ENCODE peak calls at places on chromosomes 11 and 22, in ten cellular contexts. One of them, this sample, is unnamed. For H3K4me1, the result is how much of the 10 kb centered on the place peaks cover.

GRCh38 chr11:113163291-113164030 is 150.9 kb upstream of the TTC12 start:
- DNase-seq in heart left ventricle: peak
- DNase-seq in HCT116: no peak
- DNase-seq in upper lobe of right lung: no peak
- DNase-seq in gastrocnemius medialis: no peak
- DNase-seq in spleen: no peak
- DNase-seq in mammary epithelial cell: no peak
- DNase-seq in tibial nerve: peak
- DNase-seq in pancreas: no peak
- DNase-seq in left ventricle myocardium inferior: no peak
- DNase-seq in this sample: no peak

GRCh38 chr11:132126973-132127900 is 756.8 kb downstream of the NTM start:
- DNase-seq in spleen: no peak
- DNase-seq in mammary epithelial cell: peak
- DNase-seq in pancreas: peak
- DNase-seq in left ventricle myocardium inferior: peak
- DNase-seq in upper lobe of right lung: no peak
- DNase-seq in tibial nerve: peak
- DNase-seq in HCT116: no peak
- DNase-seq in gastrocnemius medialis: peak
- DNase-seq in heart left ventricle: peak
- DNase-seq in this sample: no peak

GRCh38 chr11:43327987-43328386 is 16.2 kb downstream of the API5 start:
- DNase-seq in HCT116: no peak
- DNase-seq in tibial nerve: no peak
- DNase-seq in left ventricle myocardium inferior: no peak
- DNase-seq in upper lobe of right lung: no peak
- DNase-seq in spleen: no peak
- DNase-seq in heart left ventricle: no peak
- DNase-seq in mammary epithelial cell: peak
- DNase-seq in pancreas: no peak
- DNase-seq in gastrocnemius medialis: no peak
- DNase-seq in this sample: no peak

GRCh38 chr11:118917488-118918127 is 8.1 kb downstream of the BCL9L start:
- DNase-seq in upper lobe of right lung: no peak
- DNase-seq in gastrocnemius medialis: peak
- DNase-seq in HCT116: no peak
- DNase-seq in heart left ventricle: no peak
- DNase-seq in left ventricle myocardium inferior: peak
- DNase-seq in spleen: peak
- DNase-seq in mammary epithelial cell: peak
- DNase-seq in pancreas: peak
- DNase-seq in tibial nerve: peak
- DNase-seq in this sample: peak

GRCh38 chr22:31272522-31273446 is 19.5 kb downstream of the PIK3IP1 start:
- DNase-seq in mammary epithelial cell: peak
- DNase-seq in spleen: no peak
- DNase-seq in HCT116: peak
- DNase-seq in left ventricle myocardium inferior: no peak
- DNase-seq in tibial nerve: peak
- DNase-seq in upper lobe of right lung: no peak
- DNase-seq in gastrocnemius medialis: peak
- DNase-seq in heart left ventricle: peak
- DNase-seq in pancreas: no peak
- DNase-seq in this sample: no peak

GRCh38 chr22:42268852-42269406 is 1.5 kb downstream of the TCF20 start:
- DNase-seq in HCT116: no peak
- DNase-seq in gastrocnemius medialis: no peak
- DNase-seq in mammary epithelial cell: no peak
- DNase-seq in upper lobe of right lung: no peak
- DNase-seq in spleen: no peak
- DNase-seq in left ventricle myocardium inferior: no peak
- DNase-seq in pancreas: no peak
- DNase-seq in tibial nerve: no peak
- DNase-seq in heart left ventricle: no peak
- DNase-seq in this sample: no peak

GRCh38 chr11:115920087-115920461 is 415.9 kb upstream of the CADM1 start:
- DNase-seq in heart left ventricle: no peak
- DNase-seq in spleen: no peak
- DNase-seq in left ventricle myocardium inferior: no peak
- DNase-seq in gastrocnemius medialis: no peak
- DNase-seq in tibial nerve: no peak
- DNase-seq in HCT116: no peak
- DNase-seq in mammary epithelial cell: peak
- DNase-seq in upper lobe of right lung: no peak
- DNase-seq in pancreas: no peak
- DNase-seq in this sample: no peak

GRCh38 chr22:44573451-44573850 is 75.4 kb upstream of the RTL6 start:
- DNase-seq in upper lobe of right lung: peak
- DNase-seq in left ventricle myocardium inferior: no peak
- DNase-seq in heart left ventricle: no peak
- DNase-seq in mammary epithelial cell: no peak
- DNase-seq in tibial nerve: no peak
- DNase-seq in pancreas: no peak
- DNase-seq in HCT116: no peak
- DNase-seq in spleen: no peak
- DNase-seq in gastrocnemius medialis: no peak
- DNase-seq in this sample: no peak

GRCh38 chr11:73147771-73148681 is 5.9 kb upstream of the FCHSD2 start:
- DNase-seq in spleen: peak
- DNase-seq in left ventricle myocardium inferior: peak
- DNase-seq in gastrocnemius medialis: peak
- DNase-seq in HCT116: no peak
- DNase-seq in mammary epithelial cell: no peak
- DNase-seq in tibial nerve: no peak
- DNase-seq in pancreas: peak
- DNase-seq in heart left ventricle: peak
- DNase-seq in upper lobe of right lung: no peak
- DNase-seq in this sample: no peak

GRCh38 chr11:108975641-108976071 is 310.8 kb downstream of the DDX10 start:
- DNase-seq in heart left ventricle: peak
- DNase-seq in gastrocnemius medialis: no peak
- DNase-seq in tibial nerve: no peak
- DNase-seq in upper lobe of right lung: no peak
- DNase-seq in spleen: no peak
- DNase-seq in pancreas: no peak
- DNase-seq in left ventricle myocardium inferior: peak
- DNase-seq in mammary epithelial cell: no peak
- DNase-seq in HCT116: no peak
- DNase-seq in this sample: no peak

GRCh38 chr11:113997473-113997872 is 22.6 kb downstream of the HTR3A start:
- DNase-seq in left ventricle myocardium inferior: no peak
- DNase-seq in upper lobe of right lung: no peak
- DNase-seq in tibial nerve: no peak
- DNase-seq in gastrocnemius medialis: no peak
- DNase-seq in mammary epithelial cell: no peak
- DNase-seq in heart left ventricle: no peak
- DNase-seq in pancreas: no peak
- DNase-seq in HCT116: no peak
- DNase-seq in spleen: peak
- DNase-seq in this sample: no peak

GRCh38 chr11:35214792-35215193 is 75.8 kb downstream of the CD44 start:
- DNase-seq in gastrocnemius medialis: no peak
- DNase-seq in left ventricle myocardium inferior: no peak
- DNase-seq in mammary epithelial cell: peak
- DNase-seq in tibial nerve: no peak
- DNase-seq in HCT116: peak
- DNase-seq in upper lobe of right lung: no peak
- DNase-seq in pancreas: no peak
- DNase-seq in heart left ventricle: no peak
- DNase-seq in spleen: no peak
- DNase-seq in this sample: no peak

GRCh38 chr11:35214181-35214770 is 75.3 kb downstream of the CD44 start:
- DNase-seq in pancreas: no peak
- DNase-seq in heart left ventricle: no peak
- DNase-seq in tibial nerve: no peak
- DNase-seq in gastrocnemius medialis: no peak
- DNase-seq in upper lobe of right lung: no peak
- DNase-seq in HCT116: no peak
- DNase-seq in left ventricle myocardium inferior: no peak
- DNase-seq in mammary epithelial cell: no peak
- DNase-seq in spleen: no peak
- DNase-seq in this sample: no peak

GRCh38 chr11:35218956-35219355 is 80.0 kb downstream of the CD44 start:
- DNase-seq in mammary epithelial cell: no peak
- DNase-seq in heart left ventricle: no peak
- DNase-seq in gastrocnemius medialis: no peak
- DNase-seq in tibial nerve: no peak
- DNase-seq in HCT116: no peak
- DNase-seq in upper lobe of right lung: no peak
- DNase-seq in left ventricle myocardium inferior: no peak
- DNase-seq in pancreas: no peak
- DNase-seq in spleen: no peak
- DNase-seq in this sample: no peak

GRCh38 chr11:35216962-35217667 is 78.1 kb downstream of the CD44 start:
- DNase-seq in left ventricle myocardium inferior: no peak
- DNase-seq in upper lobe of right lung: no peak
- DNase-seq in HCT116: no peak
- DNase-seq in tibial nerve: no peak
- DNase-seq in gastrocnemius medialis: no peak
- DNase-seq in mammary epithelial cell: peak
- DNase-seq in spleen: no peak
- DNase-seq in heart left ventricle: no peak
- DNase-seq in pancreas: peak
- DNase-seq in this sample: no peak

DNA sequence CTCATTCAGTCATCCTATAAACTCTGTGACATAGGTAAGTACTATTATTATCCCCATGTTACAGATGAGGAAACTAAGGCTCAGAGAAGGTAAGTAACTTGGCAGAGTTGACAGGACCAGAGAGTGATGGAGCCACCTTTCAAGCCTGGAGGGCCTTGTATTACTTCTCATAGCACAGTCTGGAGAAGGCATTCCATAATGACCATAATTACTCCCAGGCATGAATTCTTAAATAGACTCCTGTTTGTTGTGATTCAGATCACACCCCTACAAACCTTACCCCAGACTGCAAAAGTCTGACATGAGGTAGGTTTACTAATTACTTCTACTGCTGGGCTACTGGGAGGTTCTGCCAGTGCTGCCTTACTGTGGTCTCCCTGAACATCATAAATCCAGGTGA is 77.0 kb downstream of the CD44 start:
- DNase-seq in left ventricle myocardium inferior: no peak
- DNase-seq in spleen: no peak
- DNase-seq in upper lobe of right lung: no peak
- DNase-seq in HCT116: no peak
- DNase-seq in tibial nerve: no peak
- DNase-seq in heart left ventricle: no peak
- DNase-seq in pancreas: no peak
- DNase-seq in gastrocnemius medialis: no peak
- DNase-seq in mammary epithelial cell: no peak
- DNase-seq in this sample: no peak
- H3K4me1 ChIP-seq in left ventricle myocardium inferior: under half
- H3K4me1 ChIP-seq in spleen: under half
- H3K4me1 ChIP-seq in upper lobe of right lung: under half
- H3K4me1 ChIP-seq in HCT116: under half
- H3K4me1 ChIP-seq in tibial nerve: under half
- H3K4me1 ChIP-seq in heart left ventricle: under half
- H3K4me1 ChIP-seq in pancreas: under half
- H3K4me1 ChIP-seq in gastrocnemius medialis: under half
- H3K4me1 ChIP-seq in mammary epithelial cell: under half
- H3K4me1 ChIP-seq in this sample: under half

GRCh38 chr22:40261783-40262182 is 84.1 kb downstream of the TNRC6B start:
- DNase-seq in mammary epithelial cell: no peak
- DNase-seq in HCT116: no peak
- DNase-seq in tibial nerve: no peak
- DNase-seq in upper lobe of right lung: peak
- DNase-seq in pancreas: no peak
- DNase-seq in gastrocnemius medialis: no peak
- DNase-seq in heart left ventricle: no peak
- DNase-seq in spleen: no peak
- DNase-seq in left ventricle myocardium inferior: no peak
- DNase-seq in this sample: no peak

GRCh38 chr22:40258463-40259046 is 80.8 kb downstream of the TNRC6B start:
- DNase-seq in HCT116: peak
- DNase-seq in gastrocnemius medialis: no peak
- DNase-seq in mammary epithelial cell: peak
- DNase-seq in upper lobe of right lung: no peak
- DNase-seq in heart left ventricle: no peak
- DNase-seq in spleen: no peak
- DNase-seq in pancreas: no peak
- DNase-seq in tibial nerve: no peak
- DNase-seq in left ventricle myocardium inferior: no peak
- DNase-seq in this sample: no peak

GRCh38 chr22:40256501-40256900 is 78.8 kb downstream of the TNRC6B start:
- DNase-seq in mammary epithelial cell: no peak
- DNase-seq in tibial nerve: no peak
- DNase-seq in left ventricle myocardium inferior: no peak
- DNase-seq in HCT116: no peak
- DNase-seq in gastrocnemius medialis: no peak
- DNase-seq in heart left ventricle: no peak
- DNase-seq in upper lobe of right lung: no peak
- DNase-seq in pancreas: no peak
- DNase-seq in spleen: no peak
- DNase-seq in this sample: no peak

GRCh38 chr22:40263191-40263590 is 83.1 kb upstream of the ADSL start:
- DNase-seq in upper lobe of right lung: no peak
- DNase-seq in mammary epithelial cell: no peak
- DNase-seq in HCT116: no peak
- DNase-seq in tibial nerve: no peak
- DNase-seq in pancreas: no peak
- DNase-seq in heart left ventricle: peak
- DNase-seq in spleen: peak
- DNase-seq in gastrocnemius medialis: no peak
- DNase-seq in left ventricle myocardium inferior: no peak
- DNase-seq in this sample: no peak

GRCh38 chr22:40257979-40258378 is 80.3 kb downstream of the TNRC6B start:
- DNase-seq in tibial nerve: no peak
- DNase-seq in left ventricle myocardium inferior: no peak
- DNase-seq in pancreas: no peak
- DNase-seq in gastrocnemius medialis: no peak
- DNase-seq in heart left ventricle: no peak
- DNase-seq in HCT116: no peak
- DNase-seq in upper lobe of right lung: no peak
- DNase-seq in mammary epithelial cell: no peak
- DNase-seq in spleen: no peak
- DNase-seq in this sample: no peak
- H3K27ac ChIP-seq in tibial nerve: peak
- H3K27ac ChIP-seq in left ventricle myocardium inferior: peak
- H3K27ac ChIP-seq in pancreas: no peak
- H3K27ac ChIP-seq in gastrocnemius medialis: peak
- H3K27ac ChIP-seq in heart left ventricle: no peak
- H3K27ac ChIP-seq in HCT116: peak
- H3K27ac ChIP-seq in upper lobe of right lung: no peak
- H3K27ac ChIP-seq in mammary epithelial cell: peak
- H3K27ac ChIP-seq in spleen: no peak
- H3K27ac ChIP-seq in this sample: no peak

GRCh38 chr11:104997288-104997687 is 25.7 kb downstream of the CASP5 start:
- DNase-seq in mammary epithelial cell: no peak
- DNase-seq in heart left ventricle: no peak
- DNase-seq in spleen: no peak
- DNase-seq in tibial nerve: no peak
- DNase-seq in gastrocnemius medialis: no peak
- DNase-seq in upper lobe of right lung: no peak
- DNase-seq in left ventricle myocardium inferior: no peak
- DNase-seq in HCT116: no peak
- DNase-seq in pancreas: no peak
- DNase-seq in this sample: no peak
- TF ChIP-seq CTCF in mammary epithelial cell: peak
- TF ChIP-seq CTCF in heart left ventricle: peak
- TF ChIP-seq CTCF in spleen: no peak
- TF ChIP-seq CTCF in tibial nerve: no peak
- TF ChIP-seq CTCF in gastrocnemius medialis: no peak
- TF ChIP-seq CTCF in upper lobe of right lung: no peak
- TF ChIP-seq CTCF in left ventricle myocardium inferior: no peak
- TF ChIP-seq CTCF in HCT116: no peak
- TF ChIP-seq CTCF in pancreas: no peak
- TF ChIP-seq CTCF in this sample: no peak

GRCh38 chr11:65912840-65913239 is 6.0 kb downstream of the C11orf68 start:
- DNase-seq in pancreas: no peak
- DNase-seq in tibial nerve: no peak
- DNase-seq in left ventricle myocardium inferior: no peak
- DNase-seq in heart left ventricle: no peak
- DNase-seq in upper lobe of right lung: no peak
- DNase-seq in spleen: no peak
- DNase-seq in HCT116: no peak
- DNase-seq in mammary epithelial cell: peak
- DNase-seq in gastrocnemius medialis: no peak
- DNase-seq in this sample: no peak
- H3K4me1 ChIP-seq in pancreas: under half
- H3K4me1 ChIP-seq in tibial nerve: half or more
- H3K4me1 ChIP-seq in left ventricle myocardium inferior: under half
- H3K4me1 ChIP-seq in heart left ventricle: under half
- H3K4me1 ChIP-seq in upper lobe of right lung: under half
- H3K4me1 ChIP-seq in spleen: under half
- H3K4me1 ChIP-seq in HCT116: half or more
- H3K4me1 ChIP-seq in mammary epithelial cell: half or more
- H3K4me1 ChIP-seq in gastrocnemius medialis: under half
- H3K4me1 ChIP-seq in this sample: half or more

This sample was measured in left lung.